ENCODE peak calls at places on chromosomes 4 and X, in eight cellular contexts. S is ovary; O is lower lobe of right lung; Z is effector memory CD4-positive, alpha-beta T cell; Q is cardiac muscle cell; B is suprapubic skin; W is mucosa of descending colon; Y is body of pancreas. H is an unnamed sample.

GRCh38 chrX:71095971-71096701 is 485 bp downstream of the FOXO4 start:
- DNase-seq in S (peak; percentile 44), O (no peak), Z (no peak), Q (no peak), B (no peak), W (no peak), Y (no peak), H (no peak)

GRCh38 chr4:21697583-21697982 is 251.0 kb downstream of the KCNIP4 start:
- DNase-seq in S (peak; percentile 20), O (peak; percentile 34), Z (no peak), Q (peak; percentile 11), B (no peak), W (peak; percentile 25), Y (no peak), H (peak; percentile 36)

GRCh38 chr4:26791346-26791745 is 69.3 kb upstream of the STIM2 start:
- DNase-seq in S (no peak), O (no peak), Z (no peak), Q (no peak), B (no peak), W (no peak), Y (no peak), H (no peak)

GRCh38 chrX:63275127-63275526 is 76.0 kb downstream of the SPIN4 start:
- DNase-seq in S (no peak), O (no peak), Z (no peak), Q (no peak), B (no peak), W (no peak), Y (peak; percentile 14), H (no peak)

GRCh38 chrX:47229427-47229826 is 3.4 kb upstream of the USP11 start:
- DNase-seq in S (peak; percentile 16), O (no peak), Z (no peak), Q (no peak), B (peak; percentile 59), W (no peak), Y (no peak), H (no peak)

GRCh38 chrX:140764401-140764919 is 54.9 kb downstream of the LINC00632 start:
- DNase-seq in S (peak; percentile 23), O (peak; percentile 39), Z (no peak), Q (peak; percentile 73), B (peak; percentile 61), W (peak; percentile 41), Y (peak; percentile 21), H (peak; percentile 56)

GRCh38 chrX:50579955-50580354 is 109.3 kb upstream of the DGKK start:
- DNase-seq in S (no peak), O (no peak), Z (no peak), Q (peak; percentile 69), B (no peak), W (no peak), Y (peak; percentile 25), H (no peak)

GRCh38 chr4:111449657-111450056 is 695.6 kb upstream of the FAM241A start:
- DNase-seq in S (no peak), O (no peak), Z (no peak), Q (no peak), B (no peak), W (no peak), Y (no peak), H (no peak)

GRCh38 chr4:156815717-156816319 is 155.8 kb downstream of the PDGFC start:
- DNase-seq in S (no peak), O (no peak), Z (no peak), Q (no peak), B (no peak), W (no peak), Y (no peak), H (no peak)

GRCh38 chrX:150007356-150007755 is 69.1 kb upstream of the EOLA2 start:
- DNase-seq in S (no peak), O (no peak), Z (no peak), Q (peak; percentile 36), B (no peak), W (no peak), Y (no peak), H (no peak)

GRCh38 chr4:94621491-94622080 is 136.2 kb upstream of the BMPR1B start:
- DNase-seq in S (no peak), O (no peak), Z (no peak), Q (peak; percentile 65), B (no peak), W (no peak), Y (no peak), H (no peak)

GRCh38 chr4:72987741-72988729 is 81.5 kb downstream of the COX18 start:
- DNase-seq in S (no peak), O (no peak), Z (no peak), Q (peak; percentile 21), B (no peak), W (no peak), Y (no peak), H (no peak)

GRCh38 chr4:149409186-149410056 is 406.2 kb downstream of the IQCM start:
- DNase-seq in S (no peak), O (no peak), Z (no peak), Q (peak; percentile 84), B (peak; percentile 65), W (no peak), Y (no peak), H (peak; percentile 53)

GRCh38 chr4:146347822-146348221 is 133.5 kb downstream of the REELD1 start:
- DNase-seq in S (no peak), O (no peak), Z (no peak), Q (no peak), B (no peak), W (no peak), Y (no peak), H (no peak)

GRCh38 chr4:170097681-170098080 is 7.9 kb upstream of the AADAT start:
- DNase-seq in S (no peak), O (no peak), Z (no peak), Q (no peak), B (no peak), W (no peak), Y (no peak), H (no peak)

GRCh38 chr4:183448436-183448835 is 4.0 kb downstream of the CDKN2AIP start:
- DNase-seq in S (no peak), O (no peak), Z (no peak), Q (peak; percentile 25), B (no peak), W (no peak), Y (no peak), H (no peak)

GRCh38 chr4:183449193-183449888 is 4.9 kb downstream of the CDKN2AIP start:
- DNase-seq in S (no peak), O (no peak), Z (no peak), Q (peak; percentile 83), B (no peak), W (no peak), Y (no peak), H (no peak)

GRCh38 chr4:183447646-183448045 is 3.2 kb downstream of the CDKN2AIP start:
- DNase-seq in S (no peak), O (no peak), Z (no peak), Q (no peak), B (no peak), W (no peak), Y (no peak), H (no peak)

GRCh38 chr4:183444953-183445543 is 612 bp downstream of the CDKN2AIP start:
- DNase-seq in S (no peak), O (peak; percentile 72), Z (no peak), Q (peak; percentile 18), B (peak; percentile 75), W (peak; percentile 80), Y (no peak), H (peak; percentile 78)

DNA sequence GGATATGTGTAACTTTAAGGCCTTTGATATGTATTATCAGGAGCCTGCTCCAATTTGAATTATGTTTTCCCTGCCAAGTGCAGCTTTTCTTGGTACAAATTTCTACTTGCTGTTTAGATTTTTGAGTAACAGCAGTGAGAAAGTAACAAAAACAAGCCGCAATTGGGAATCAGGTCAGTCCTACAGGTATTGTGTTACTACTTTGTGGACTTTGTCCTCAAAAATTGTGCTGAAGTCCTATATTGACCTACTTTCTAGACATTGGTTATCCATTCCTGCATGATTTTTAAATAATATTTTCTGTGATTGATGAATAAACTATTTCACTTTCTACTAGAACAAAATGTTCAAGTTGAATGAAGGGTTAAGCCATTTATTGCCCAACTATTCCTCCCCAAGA is 5.7 kb downstream of the CDKN2AIP start:
- DNase-seq in S (no peak), O (no peak), Z (no peak), Q (no peak), B (no peak), W (no peak), Y (no peak), H (no peak)
- H3K4me1 ChIP-seq in S (peaks cover 2% of the 10 kb centered on the region), O (peaks cover 41% of the 10 kb centered on the region), Z (peaks cover 25% of the 10 kb centered on the region), Q (peaks cover 14% of the 10 kb centered on the region), B (peaks cover 35% of the 10 kb centered on the region), W (peaks cover 20% of the 10 kb centered on the region), Y (peaks cover 45% of the 10 kb centered on the region), H (peaks cover 3% of the 10 kb centered on the region)

GRCh38 chr4:37430718-37431416 is 186.3 kb downstream of the NWD2 start:
- DNase-seq in S (no peak), O (no peak), Z (no peak), Q (no peak), B (no peak), W (no peak), Y (no peak), H (no peak)
- H3K4me1 ChIP-seq in S (no peaks in the 10 kb centered on the region), O (peaks cover 7% of the 10 kb centered on the region), Z (no peaks in the 10 kb centered on the region), Q (no peaks in the 10 kb centered on the region), B (peaks cover 2% of the 10 kb centered on the region), W (peaks cover 9% of the 10 kb centered on the region), Y (peaks cover 85% of the 10 kb centered on the region), H (no peaks in the 10 kb centered on the region)

GRCh38 chr4:20320232-20320631 is 68.5 kb downstream of the SLIT2 start:
- DNase-seq in S (no peak), O (no peak), Z (no peak), Q (peak; percentile 38), B (no peak), W (no peak), Y (no peak), H (no peak)

GRCh38 chr4:20326460-20326859 is 74.8 kb downstream of the SLIT2 start:
- DNase-seq in S (no peak), O (no peak), Z (no peak), Q (no peak), B (no peak), W (no peak), Y (no peak), H (no peak)

GRCh38 chr4:20326977-20327376 is 75.3 kb downstream of the SLIT2 start:
- DNase-seq in S (no peak), O (no peak), Z (no peak), Q (no peak), B (no peak), W (no peak), Y (no peak), H (no peak)

GRCh38 chr4:20327808-20328207 is 76.1 kb downstream of the SLIT2 start:
- DNase-seq in S (no peak), O (no peak), Z (no peak), Q (no peak), B (no peak), W (no peak), Y (no peak), H (no peak)

DNA sequence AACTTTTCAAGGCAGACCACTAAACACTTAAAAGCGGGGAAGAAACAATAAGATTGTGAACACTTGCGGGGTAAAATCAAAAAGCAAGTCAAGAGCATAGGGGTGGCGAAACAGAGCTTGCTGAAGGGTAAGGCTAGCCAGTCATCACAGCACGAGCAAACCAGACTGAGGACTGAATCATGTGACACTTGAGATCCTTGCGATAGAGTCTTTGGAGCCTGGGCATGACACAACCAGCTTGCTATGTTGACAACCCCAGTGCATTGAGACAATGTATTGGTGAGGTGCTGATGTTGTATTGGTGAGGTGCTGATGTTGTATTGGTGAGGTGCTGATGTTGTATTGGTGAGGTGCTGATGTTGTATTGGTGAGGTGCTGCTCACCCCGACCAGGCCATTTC is 72.3 kb downstream of the SLIT2 start:
- DNase-seq in S (no peak), O (no peak), Z (no peak), Q (no peak), B (no peak), W (no peak), Y (no peak), H (no peak)
- H3K4me1 ChIP-seq in S (no peaks in the 10 kb centered on the region), O (no peaks in the 10 kb centered on the region), Z (no peaks in the 10 kb centered on the region), Q (peaks cover 62% of the 10 kb centered on the region), B (no peaks in the 10 kb centered on the region), W (no peaks in the 10 kb centered on the region), Y (no peaks in the 10 kb centered on the region), H (no peaks in the 10 kb centered on the region)

GRCh38 chr4:110290511-110290910 is 92.1 kb upstream of the ELOVL6 start:
- DNase-seq in S (no peak), O (no peak), Z (no peak), Q (no peak), B (no peak), W (no peak), Y (no peak), H (no peak)
- H3K4me1 ChIP-seq in S (no peaks in the 10 kb centered on the region), O (no peaks in the 10 kb centered on the region), Z (no peaks in the 10 kb centered on the region), Q (peaks cover 6% of the 10 kb centered on the region), B (no peaks in the 10 kb centered on the region), W (no peaks in the 10 kb centered on the region), Y (no peaks in the 10 kb centered on the region), H (no peaks in the 10 kb centered on the region)